ENCODE peak calls at places on chromosomes 6 and 20, in seven cellular contexts. H is colonic mucosa, L is IMR-90, W is SK-N-SH, Q is endothelial cell of umbilical vein, D is fibroblast of lung, A is PC-3. U is an unnamed sample.

GRCh38 chr6:109421184-109421583 is 19.2 kb downstream of the PPIL6 start:
- DNase-seq in H (no peak), L (no peak), W (no peak), Q (no peak), D (no peak), A (no peak), U (no peak)

GRCh38 chr6:169250660-169251059 is 3.0 kb downstream of the THBS2 start:
- DNase-seq in H (no peak), L (peak; percentile 95), W (no peak), Q (no peak), D (peak; percentile 86), A (peak; percentile 76), U (no peak)

GRCh38 chr20:23257848-23258746 is 92.5 kb upstream of the NXT1 start:
- DNase-seq in H (no peak), L (peak; percentile 88), W (peak; percentile 20), Q (peak; percentile 97), D (peak; percentile 77), A (peak; percentile 74), U (no peak)

GRCh38 chr6:50141100-50141499 is 91.4 kb upstream of the DEFB112 start:
- DNase-seq in H (no peak), L (no peak), W (no peak), Q (no peak), D (no peak), A (no peak), U (no peak)

GRCh38 chr6:8627085-8627861 is 191.9 kb upstream of the SLC35B3 start:
- DNase-seq in H (no peak), L (no peak), W (no peak), Q (no peak), D (peak; percentile 4), A (peak; percentile 19), U (no peak)

GRCh38 chr6:132205946-132206345 is 195.3 kb downstream of the MOXD1 start:
- DNase-seq in H (no peak), L (peak; percentile 34), W (no peak), Q (no peak), D (no peak), A (no peak), U (no peak)

GRCh38 chr20:47336013-47336754 is 20.3 kb downstream of the ZMYND8 start:
- DNase-seq in H (no peak), L (peak; percentile 87), W (no peak), Q (no peak), D (peak; percentile 84), A (no peak), U (no peak)

GRCh38 chr20:41436679-41437078 is 70.1 kb upstream of the EMILIN3 start:
- DNase-seq in H (no peak), L (peak; percentile 88), W (no peak), Q (no peak), D (peak; percentile 77), A (peak; percentile 19), U (no peak)

GRCh38 chr6:113644861-113645575 is 212.1 kb upstream of the MARCKS start:
- DNase-seq in H (no peak), L (peak; percentile 98), W (no peak), Q (no peak), D (peak; percentile 89), A (peak; percentile 78), U (no peak)

GRCh38 chr20:35947907-35948306 is 6.4 kb downstream of the SCAND1 start:
- DNase-seq in H (no peak), L (peak; percentile 57), W (no peak), Q (no peak), D (no peak), A (no peak), U (no peak)

GRCh38 chr6:158783167-158783450 is 36.1 kb downstream of the EZR start:
- DNase-seq in H (no peak), L (no peak), W (no peak), Q (no peak), D (no peak), A (no peak), U (no peak)

GRCh38 chr6:85594197-85594930 is 706 bp upstream of the SNX14 start:
- DNase-seq in H (no peak), L (peak; percentile 30), W (no peak), Q (peak; percentile 63), D (peak; percentile 29), A (no peak), U (no peak)

GRCh38 chr20:38321959-38322598 is 18.1 kb downstream of the BPI start:
- DNase-seq in H (no peak), L (peak; percentile 73), W (peak; percentile 73), Q (peak; percentile 69), D (peak; percentile 81), A (peak; percentile 75), U (no peak)

GRCh38 chr6:12911387-12911960 is 194.9 kb downstream of the PHACTR1 start:
- DNase-seq in H (no peak), L (peak; percentile 9), W (peak; percentile 46), Q (peak; percentile 63), D (peak; percentile 14), A (peak; percentile 51), U (no peak)

GRCh38 chr6:164570791-164571190 is 738.6 kb downstream of the C6orf118 start:
- DNase-seq in H (no peak), L (no peak), W (no peak), Q (no peak), D (no peak), A (no peak), U (no peak)

GRCh38 chr20:49559411-49560081 is 8.4 kb downstream of the PTGIS start:
- DNase-seq in H (no peak), L (no peak), W (no peak), Q (no peak), D (peak; percentile 46), A (no peak), U (no peak)

GRCh38 chr20:33971147-33971775 is 22.4 kb upstream of the RALY start:
- DNase-seq in H (no peak), L (no peak), W (no peak), Q (no peak), D (no peak), A (no peak), U (no peak)

GRCh38 chr20:24798930-24799705 is 150.0 kb upstream of the CST7 start:
- DNase-seq in H (no peak), L (no peak), W (peak; percentile 46), Q (no peak), D (no peak), A (no peak), U (no peak)

GRCh38 chr6:11043961-11044711 is at the start of gene ELOVL2:
- DNase-seq in H (no peak), L (peak; percentile 61), W (peak; percentile 95), Q (peak; percentile 14), D (peak; percentile 37), A (peak; percentile 48), U (no peak)

GRCh38 chr6:30323806-30324205 is 2.9 kb upstream of the TRIM39 start:
- DNase-seq in H (no peak), L (no peak), W (no peak), Q (no peak), D (no peak), A (peak; percentile 43), U (no peak)

DNA sequence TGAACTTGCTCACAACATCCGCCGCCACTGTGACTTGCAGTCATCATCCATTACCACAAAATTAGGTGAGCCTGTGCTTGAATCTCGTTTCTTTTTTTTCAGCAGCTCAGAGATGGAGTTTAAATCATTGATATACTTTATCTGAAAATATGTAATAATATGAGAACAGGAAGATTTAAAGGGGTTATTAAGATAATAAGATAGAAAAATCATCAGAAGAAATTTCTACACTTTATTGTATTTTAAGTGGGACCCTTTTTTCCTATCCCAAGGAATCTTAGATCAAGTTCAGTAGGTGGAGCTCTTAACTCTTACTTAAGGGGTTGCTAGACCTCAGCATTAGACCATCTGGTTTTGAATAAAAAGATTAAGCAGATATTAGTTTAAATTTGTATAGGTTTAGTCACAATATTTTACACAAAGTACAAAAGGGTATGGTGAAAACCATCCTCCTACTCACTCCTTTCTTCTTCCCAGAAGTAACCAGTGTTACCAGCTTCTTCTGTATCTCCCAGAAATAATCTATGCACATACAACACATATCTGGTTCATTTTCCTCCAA is 9.4 kb upstream of the NCOA7 start:
- DNase-seq in H (no peak), L (peak; percentile 47), W (peak; percentile 27), Q (no peak), D (peak; percentile 67), A (peak; percentile 31), U (no peak)
- TF ChIP-seq CTCF in H (no peak), L (peak; percentile 33), W (peak; percentile 53), Q (no peak), D (no peak), A (peak; percentile 46), U (no peak)

DNA sequence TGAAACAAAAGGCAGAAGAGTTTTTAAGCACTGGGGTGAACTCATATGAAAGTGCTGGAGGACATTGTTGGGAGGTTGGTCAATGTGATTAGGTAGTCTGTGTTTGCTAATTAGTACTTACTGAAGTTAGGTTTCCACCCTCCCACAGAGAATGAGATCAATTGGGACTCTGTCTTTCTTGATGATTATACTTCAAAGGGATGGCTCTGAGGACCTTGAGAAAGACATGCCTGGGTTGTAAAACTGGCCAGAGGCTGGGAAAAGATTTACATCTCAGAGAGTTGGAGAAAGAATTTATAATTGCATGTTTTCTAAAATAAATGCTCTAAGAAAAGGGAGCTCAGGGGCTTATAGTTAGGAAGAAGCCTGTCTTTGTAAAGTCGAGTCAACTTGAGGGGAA is 74.0 kb downstream of the CD109 start:
- DNase-seq in H (no peak), L (no peak), W (no peak), Q (no peak), D (no peak), A (no peak), U (no peak)
- H3K36me3 ChIP-seq in H (no peaks in the 10 kb centered on the region), L (peaks cover 1% of the 10 kb centered on the region), W (peaks cover 24% of the 10 kb centered on the region), Q (peaks cover 2% of the 10 kb centered on the region), D (peaks cover 2% of the 10 kb centered on the region), A (peaks cover 3% of the 10 kb centered on the region), U (no peaks in the 10 kb centered on the region)

GRCh38 chr6:138161434-138162103 is at the start of gene ARFGEF3:
- DNase-seq in H (peak; percentile 71), L (peak; percentile 1), W (peak; percentile 48), Q (peak; percentile 42), D (no peak), A (peak; percentile 62), U (peak; percentile 86)
- H3K9ac ChIP-seq in H (peak within 1 kb of the TSS; percentile 61), L (no peak within 1 kb of the TSS), W (no peak within 1 kb of the TSS), Q (peak within 1 kb of the TSS; percentile 77), D (peak within 1 kb of the TSS; percentile 37), A (peak within 1 kb of the TSS; percentile 65), U (peak within 1 kb of the TSS; percentile 33)

GRCh38 chr6:47352169-47352568 is 42.5 kb upstream of the TNFRSF21 start:
- DNase-seq in H (no peak), L (no peak), W (peak; percentile 4), Q (peak; percentile 33), D (no peak), A (no peak), U (no peak)
- TF ChIP-seq CTCF in H (no peak), L (peak; percentile 18), W (peak; percentile 40), Q (peak; percentile 15), D (peak; percentile 26), A (peak; percentile 47), U (no peak)